ENCODE peak calls at places on chromosomes 11 and 22, in five cellular contexts. One of them, this sample, is unnamed.

GRCh38 chr11:122398167-122398566 is 257.4 kb upstream of the UBASH3B start:
- DNase-seq in transverse colon: no peak
- DNase-seq in cardiac fibroblast: peak
- DNase-seq in epithelial cell of esophagus: no peak
- DNase-seq in astrocyte of the cerebellum: no peak
- DNase-seq in this sample: peak

GRCh38 chr22:48140261-48140660 is 1377.8 kb downstream of the TBC1D22A start:
- DNase-seq in transverse colon: no peak
- DNase-seq in astrocyte of the cerebellum: no peak
- DNase-seq in cardiac fibroblast: no peak
- DNase-seq in epithelial cell of esophagus: no peak
- DNase-seq in this sample: no peak

GRCh38 chr11:20337526-20338154 is 25.9 kb upstream of the HTATIP2 start:
- DNase-seq in cardiac fibroblast: peak
- DNase-seq in transverse colon: peak
- DNase-seq in epithelial cell of esophagus: peak
- DNase-seq in astrocyte of the cerebellum: peak
- DNase-seq in this sample: peak

GRCh38 chr11:103947566-103947919 is 88.9 kb upstream of the DDI1 start:
- DNase-seq in transverse colon: no peak
- DNase-seq in cardiac fibroblast: peak
- DNase-seq in astrocyte of the cerebellum: no peak
- DNase-seq in epithelial cell of esophagus: peak
- DNase-seq in this sample: no peak

GRCh38 chr11:11605181-11605580 is 16.6 kb downstream of the GALNT18 start:
- DNase-seq in transverse colon: no peak
- DNase-seq in astrocyte of the cerebellum: no peak
- DNase-seq in cardiac fibroblast: no peak
- DNase-seq in epithelial cell of esophagus: no peak
- DNase-seq in this sample: no peak

GRCh38 chr11:70913715-70914231 is 338.6 kb downstream of the SHANK2 start:
- DNase-seq in epithelial cell of esophagus: no peak
- DNase-seq in transverse colon: peak
- DNase-seq in astrocyte of the cerebellum: no peak
- DNase-seq in cardiac fibroblast: no peak
- DNase-seq in this sample: no peak

GRCh38 chr11:87871071-87871470 is 304.2 kb downstream of the RAB38 start:
- DNase-seq in cardiac fibroblast: no peak
- DNase-seq in astrocyte of the cerebellum: no peak
- DNase-seq in epithelial cell of esophagus: peak
- DNase-seq in transverse colon: no peak
- DNase-seq in this sample: no peak

GRCh38 chr22:18110194-18110943 is at the start of gene TUBA8:
- DNase-seq in transverse colon: peak
- DNase-seq in astrocyte of the cerebellum: no peak
- DNase-seq in cardiac fibroblast: peak
- DNase-seq in epithelial cell of esophagus: peak
- DNase-seq in this sample: peak

GRCh38 chr22:30649430-30650007 is 13.9 kb downstream of the SLC35E4 start:
- DNase-seq in transverse colon: peak
- DNase-seq in astrocyte of the cerebellum: no peak
- DNase-seq in epithelial cell of esophagus: peak
- DNase-seq in cardiac fibroblast: peak
- DNase-seq in this sample: peak

GRCh38 chr11:66203847-66204246 is 64.6 kb upstream of the RAB1B start:
- DNase-seq in cardiac fibroblast: no peak
- DNase-seq in astrocyte of the cerebellum: no peak
- DNase-seq in transverse colon: no peak
- DNase-seq in epithelial cell of esophagus: no peak
- DNase-seq in this sample: no peak

GRCh38 chr11:66277475-66278391 is at the start of gene CNIH2:
- DNase-seq in cardiac fibroblast: no peak
- DNase-seq in astrocyte of the cerebellum: no peak
- DNase-seq in epithelial cell of esophagus: no peak
- DNase-seq in transverse colon: peak
- DNase-seq in this sample: peak

GRCh38 chr22:24845036-24845918 is 39.3 kb downstream of the SGSM1 start:
- DNase-seq in cardiac fibroblast: no peak
- DNase-seq in transverse colon: no peak
- DNase-seq in epithelial cell of esophagus: no peak
- DNase-seq in astrocyte of the cerebellum: no peak
- DNase-seq in this sample: no peak

GRCh38 chr11:44628730-44629361 is 63.4 kb downstream of the CD82 start:
- DNase-seq in epithelial cell of esophagus: no peak
- DNase-seq in astrocyte of the cerebellum: no peak
- DNase-seq in cardiac fibroblast: no peak
- DNase-seq in transverse colon: peak
- DNase-seq in this sample: peak

GRCh38 chr22:21876486-21877176 is 9.2 kb upstream of the MAPK1 start:
- DNase-seq in epithelial cell of esophagus: no peak
- DNase-seq in transverse colon: no peak
- DNase-seq in cardiac fibroblast: peak
- DNase-seq in astrocyte of the cerebellum: no peak
- DNase-seq in this sample: peak

GRCh38 chr22:30286813-30287625 is 2.3 kb downstream of the CASTOR1 start:
- DNase-seq in cardiac fibroblast: peak
- DNase-seq in transverse colon: peak
- DNase-seq in astrocyte of the cerebellum: no peak
- DNase-seq in epithelial cell of esophagus: peak
- DNase-seq in this sample: peak

GRCh38 chr11:67265633-67266423 is 445 bp upstream of the GRK2 start:
- DNase-seq in astrocyte of the cerebellum: no peak
- DNase-seq in cardiac fibroblast: peak
- DNase-seq in transverse colon: peak
- DNase-seq in epithelial cell of esophagus: peak
- DNase-seq in this sample: peak

GRCh38 chr11:71971676-71972075 is 27.0 kb upstream of the IL18BP start:
- DNase-seq in cardiac fibroblast: no peak
- DNase-seq in epithelial cell of esophagus: no peak
- DNase-seq in transverse colon: no peak
- DNase-seq in astrocyte of the cerebellum: no peak
- DNase-seq in this sample: no peak

GRCh38 chr11:70521475-70522260 is 123.3 kb downstream of the CTTN start:
- DNase-seq in cardiac fibroblast: no peak
- DNase-seq in epithelial cell of esophagus: no peak
- DNase-seq in astrocyte of the cerebellum: no peak
- DNase-seq in transverse colon: no peak
- DNase-seq in this sample: no peak

GRCh38 chr22:49925525-49926128 is 7.2 kb downstream of the CRELD2 start:
- DNase-seq in epithelial cell of esophagus: no peak
- DNase-seq in cardiac fibroblast: no peak
- DNase-seq in transverse colon: peak
- DNase-seq in astrocyte of the cerebellum: no peak
- DNase-seq in this sample: peak

DNA sequence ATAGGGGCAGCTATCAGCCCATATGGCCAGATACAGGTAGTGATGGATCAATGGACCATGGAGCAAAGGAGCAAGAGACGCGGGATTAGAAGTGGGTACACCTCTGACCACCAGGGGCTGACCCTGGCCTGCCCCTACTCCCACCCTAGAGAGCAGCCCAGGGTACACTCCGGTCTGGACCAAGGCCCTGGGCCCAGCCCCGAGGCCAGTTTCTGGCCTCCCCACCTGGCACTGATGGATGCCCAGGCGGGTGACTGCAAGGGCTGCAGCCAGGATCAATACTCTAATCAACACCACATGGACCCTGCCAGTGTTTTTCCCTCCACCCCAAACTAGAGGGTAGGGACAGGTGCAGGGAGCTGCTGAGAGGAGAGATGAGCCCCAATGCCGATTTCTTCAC is 74.1 kb upstream of the NECTIN1 start:
- DNase-seq in cardiac fibroblast: no peak
- DNase-seq in astrocyte of the cerebellum: no peak
- DNase-seq in epithelial cell of esophagus: no peak
- DNase-seq in transverse colon: no peak
- DNase-seq in this sample: no peak
- TF ChIP-seq CTCF in cardiac fibroblast: no peak
- TF ChIP-seq CTCF in astrocyte of the cerebellum: no peak
- TF ChIP-seq CTCF in epithelial cell of esophagus: no peak
- TF ChIP-seq CTCF in transverse colon: no peak
- TF ChIP-seq CTCF in this sample: no peak

GRCh38 chr22:34946339-34946985 is 119.5 kb upstream of the ISX start:
- DNase-seq in epithelial cell of esophagus: no peak
- DNase-seq in astrocyte of the cerebellum: no peak
- DNase-seq in cardiac fibroblast: no peak
- DNase-seq in transverse colon: no peak
- DNase-seq in this sample: no peak

GRCh38 chr22:34943830-34944229 is 122.1 kb upstream of the ISX start:
- DNase-seq in transverse colon: no peak
- DNase-seq in epithelial cell of esophagus: no peak
- DNase-seq in cardiac fibroblast: no peak
- DNase-seq in astrocyte of the cerebellum: no peak
- DNase-seq in this sample: no peak
- TF ChIP-seq CTCF in transverse colon: no peak
- TF ChIP-seq CTCF in epithelial cell of esophagus: no peak
- TF ChIP-seq CTCF in cardiac fibroblast: no peak
- TF ChIP-seq CTCF in astrocyte of the cerebellum: no peak
- TF ChIP-seq CTCF in this sample: peak

DNA sequence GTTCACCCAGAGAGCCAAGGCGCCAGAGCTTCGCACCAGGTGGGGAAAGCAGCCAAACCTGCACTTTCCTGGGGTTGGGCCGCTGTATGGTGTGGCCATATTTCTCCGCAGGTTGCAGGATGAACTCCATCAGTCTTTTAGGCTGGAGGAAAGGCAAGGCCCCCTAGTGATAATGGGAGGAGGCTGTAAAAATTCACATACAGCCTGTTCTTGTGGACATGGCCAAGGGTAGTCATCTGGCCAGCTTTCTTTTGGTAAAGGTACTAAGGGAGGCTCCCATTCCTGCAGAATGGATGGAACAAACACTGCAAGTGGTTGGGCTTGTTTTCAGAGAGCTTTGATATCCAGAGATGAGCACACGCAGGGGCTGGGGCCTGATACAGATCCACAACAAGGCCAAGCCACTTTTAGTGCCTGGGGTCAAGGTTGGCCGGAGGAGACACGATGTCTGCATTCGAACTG is 29.6 kb downstream of the C22orf31 start:
- DNase-seq in astrocyte of the cerebellum: no peak
- DNase-seq in transverse colon: no peak
- DNase-seq in epithelial cell of esophagus: no peak
- DNase-seq in cardiac fibroblast: peak
- DNase-seq in this sample: no peak
- TF ChIP-seq CTCF in astrocyte of the cerebellum: no peak
- TF ChIP-seq CTCF in transverse colon: no peak
- TF ChIP-seq CTCF in epithelial cell of esophagus: no peak
- TF ChIP-seq CTCF in cardiac fibroblast: no peak
- TF ChIP-seq CTCF in this sample: no peak

DNA sequence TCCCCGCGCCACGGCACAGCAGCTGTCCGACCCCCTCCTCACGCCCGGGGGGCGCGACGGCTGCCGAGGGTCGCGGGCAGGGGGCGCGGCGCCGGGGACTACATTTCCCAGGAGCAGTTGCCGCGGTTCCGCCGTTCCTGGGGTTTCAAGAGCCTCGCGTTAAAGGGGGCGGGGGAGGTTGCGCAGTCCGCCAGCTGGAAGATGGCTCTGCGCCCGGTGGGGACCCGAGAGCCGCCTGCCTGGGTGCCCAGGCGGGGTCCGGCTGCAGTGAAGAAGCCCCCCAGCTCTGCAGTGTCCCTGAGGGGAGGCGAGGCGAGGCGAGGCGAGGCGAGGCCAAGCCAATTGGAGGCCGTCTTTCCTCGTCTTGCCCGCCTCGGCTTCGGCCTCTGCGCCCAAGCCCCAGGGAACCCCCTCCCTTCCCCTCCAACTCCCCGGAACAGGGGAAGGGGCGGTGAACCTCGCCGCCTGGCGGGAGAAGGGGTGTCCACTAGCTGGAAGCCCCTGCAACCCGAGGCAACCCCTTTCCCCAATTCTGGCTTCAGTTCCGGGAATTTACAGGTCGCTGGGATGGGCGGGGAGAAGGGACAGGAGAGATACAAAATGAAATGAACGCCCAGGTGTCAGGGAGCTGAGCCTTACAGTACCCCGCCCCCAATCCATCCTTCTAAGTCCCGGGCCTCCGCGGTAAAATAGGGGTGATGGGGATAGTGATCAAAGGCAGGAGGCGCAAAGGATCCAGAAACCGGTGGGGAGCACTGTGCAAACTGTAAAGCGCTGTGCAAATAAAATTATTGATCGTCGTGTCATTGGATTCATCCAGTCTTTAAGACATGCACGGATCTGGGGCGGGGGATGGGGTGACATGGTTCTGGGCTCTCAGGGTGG is 5.2 kb upstream of the GCAT start:
- DNase-seq in cardiac fibroblast: peak
- DNase-seq in transverse colon: peak
- DNase-seq in astrocyte of the cerebellum: no peak
- DNase-seq in epithelial cell of esophagus: peak
- DNase-seq in this sample: peak
- TF ChIP-seq CTCF in cardiac fibroblast: no peak
- TF ChIP-seq CTCF in transverse colon: no peak
- TF ChIP-seq CTCF in astrocyte of the cerebellum: no peak
- TF ChIP-seq CTCF in epithelial cell of esophagus: no peak
- TF ChIP-seq CTCF in this sample: no peak

GRCh38 chr11:76860539-76861475 is at the start of gene ACER3:
- DNase-seq in astrocyte of the cerebellum: peak
- DNase-seq in transverse colon: peak
- DNase-seq in cardiac fibroblast: peak
- DNase-seq in epithelial cell of esophagus: peak
- DNase-seq in this sample: peak
- TF ChIP-seq CTCF in astrocyte of the cerebellum: peak
- TF ChIP-seq CTCF in transverse colon: peak
- TF ChIP-seq CTCF in cardiac fibroblast: peak
- TF ChIP-seq CTCF in epithelial cell of esophagus: no peak
- TF ChIP-seq CTCF in this sample: no peak

GRCh38 chr11:116513894-116514293 is 258.9 kb downstream of the BUD13 start:
- DNase-seq in transverse colon: peak
- DNase-seq in cardiac fibroblast: peak
- DNase-seq in epithelial cell of esophagus: no peak
- DNase-seq in astrocyte of the cerebellum: no peak
- DNase-seq in this sample: no peak
- TF ChIP-seq CTCF in transverse colon: no peak
- TF ChIP-seq CTCF in cardiac fibroblast: peak
- TF ChIP-seq CTCF in epithelial cell of esophagus: no peak
- TF ChIP-seq CTCF in astrocyte of the cerebellum: no peak
- TF ChIP-seq CTCF in this sample: peak

GRCh38 chr11:43576834-43577521 is 103.6 kb upstream of the HSD17B12 start:
- DNase-seq in transverse colon: no peak
- DNase-seq in astrocyte of the cerebellum: peak
- DNase-seq in cardiac fibroblast: peak
- DNase-seq in epithelial cell of esophagus: peak
- DNase-seq in this sample: peak
- TF ChIP-seq CTCF in transverse colon: no peak
- TF ChIP-seq CTCF in astrocyte of the cerebellum: peak
- TF ChIP-seq CTCF in cardiac fibroblast: peak
- TF ChIP-seq CTCF in epithelial cell of esophagus: peak
- TF ChIP-seq CTCF in this sample: peak